ENCODE peak calls at places on chromosome 7, in seven cellular contexts. One of them, this sample, is unnamed. For H3K27me3, the result is how much of the 10 kb centered on the place peaks cover.

GRCh38 chr7:108146070-108146842 is 16.1 kb upstream of the LAMB4 start:
- DNase-seq in esophagus squamous epithelium: no peak
- DNase-seq in left ventricle myocardium inferior: peak
- DNase-seq in neural progenitor cell: peak
- DNase-seq in body of pancreas: peak
- DNase-seq in transverse colon: peak
- DNase-seq in psoas muscle: no peak
- DNase-seq in this sample: peak

GRCh38 chr7:15439853-15440252 is 122.0 kb downstream of the AGMO start:
- DNase-seq in body of pancreas: no peak
- DNase-seq in esophagus squamous epithelium: no peak
- DNase-seq in psoas muscle: no peak
- DNase-seq in left ventricle myocardium inferior: no peak
- DNase-seq in neural progenitor cell: no peak
- DNase-seq in transverse colon: no peak
- DNase-seq in this sample: no peak

GRCh38 chr7:52726986-52727385 is 308.4 kb upstream of the POM121L12 start:
- DNase-seq in body of pancreas: no peak
- DNase-seq in neural progenitor cell: no peak
- DNase-seq in esophagus squamous epithelium: no peak
- DNase-seq in psoas muscle: no peak
- DNase-seq in left ventricle myocardium inferior: no peak
- DNase-seq in transverse colon: no peak
- DNase-seq in this sample: no peak

GRCh38 chr7:23276381-23276780 is 22.8 kb upstream of the MALSU1 start:
- DNase-seq in left ventricle myocardium inferior: no peak
- DNase-seq in transverse colon: no peak
- DNase-seq in neural progenitor cell: peak
- DNase-seq in body of pancreas: no peak
- DNase-seq in psoas muscle: no peak
- DNase-seq in esophagus squamous epithelium: no peak
- DNase-seq in this sample: peak

GRCh38 chr7:139828446-139828845 is 618 bp upstream of the TBXAS1 start:
- DNase-seq in psoas muscle: no peak
- DNase-seq in neural progenitor cell: no peak
- DNase-seq in esophagus squamous epithelium: no peak
- DNase-seq in transverse colon: no peak
- DNase-seq in body of pancreas: no peak
- DNase-seq in left ventricle myocardium inferior: no peak
- DNase-seq in this sample: no peak

GRCh38 chr7:142440219-142441073 is 182.6 kb upstream of the PRSS58 start:
- DNase-seq in neural progenitor cell: no peak
- DNase-seq in body of pancreas: no peak
- DNase-seq in esophagus squamous epithelium: no peak
- DNase-seq in left ventricle myocardium inferior: no peak
- DNase-seq in psoas muscle: no peak
- DNase-seq in transverse colon: no peak
- DNase-seq in this sample: no peak

GRCh38 chr7:45971661-45972175 is 50.6 kb upstream of the IGFBP3 start:
- DNase-seq in neural progenitor cell: no peak
- DNase-seq in body of pancreas: no peak
- DNase-seq in esophagus squamous epithelium: no peak
- DNase-seq in left ventricle myocardium inferior: no peak
- DNase-seq in psoas muscle: no peak
- DNase-seq in transverse colon: no peak
- DNase-seq in this sample: no peak

GRCh38 chr7:88169717-88170320 is 50.0 kb downstream of the SRI start:
- DNase-seq in psoas muscle: no peak
- DNase-seq in esophagus squamous epithelium: no peak
- DNase-seq in body of pancreas: no peak
- DNase-seq in left ventricle myocardium inferior: no peak
- DNase-seq in transverse colon: no peak
- DNase-seq in neural progenitor cell: peak
- DNase-seq in this sample: no peak

GRCh38 chr7:97342512-97342911 is 225.0 kb downstream of the SDHAF3 start:
- DNase-seq in neural progenitor cell: no peak
- DNase-seq in left ventricle myocardium inferior: no peak
- DNase-seq in esophagus squamous epithelium: no peak
- DNase-seq in psoas muscle: no peak
- DNase-seq in transverse colon: peak
- DNase-seq in body of pancreas: no peak
- DNase-seq in this sample: no peak

GRCh38 chr7:149720372-149721083 is 52.9 kb downstream of the ZNF467 start:
- DNase-seq in transverse colon: no peak
- DNase-seq in psoas muscle: peak
- DNase-seq in neural progenitor cell: no peak
- DNase-seq in body of pancreas: peak
- DNase-seq in esophagus squamous epithelium: no peak
- DNase-seq in left ventricle myocardium inferior: peak
- DNase-seq in this sample: peak

GRCh38 chr7:12210179-12211053 is 678 bp upstream of the TMEM106B start:
- DNase-seq in left ventricle myocardium inferior: peak
- DNase-seq in body of pancreas: peak
- DNase-seq in transverse colon: peak
- DNase-seq in esophagus squamous epithelium: no peak
- DNase-seq in psoas muscle: no peak
- DNase-seq in neural progenitor cell: no peak
- DNase-seq in this sample: peak

GRCh38 chr7:332646-333398 is 42.9 kb downstream of the FOXL3 start:
- DNase-seq in neural progenitor cell: peak
- DNase-seq in esophagus squamous epithelium: no peak
- DNase-seq in left ventricle myocardium inferior: peak
- DNase-seq in body of pancreas: peak
- DNase-seq in transverse colon: peak
- DNase-seq in psoas muscle: peak
- DNase-seq in this sample: peak

GRCh38 chr7:2482725-2483451 is 6.7 kb upstream of the GRIFIN start:
- DNase-seq in transverse colon: no peak
- DNase-seq in esophagus squamous epithelium: no peak
- DNase-seq in body of pancreas: no peak
- DNase-seq in psoas muscle: no peak
- DNase-seq in left ventricle myocardium inferior: no peak
- DNase-seq in neural progenitor cell: no peak
- DNase-seq in this sample: no peak

GRCh38 chr7:29239638-29240037 is 45.1 kb downstream of the CHN2 start:
- DNase-seq in transverse colon: no peak
- DNase-seq in left ventricle myocardium inferior: no peak
- DNase-seq in psoas muscle: no peak
- DNase-seq in neural progenitor cell: peak
- DNase-seq in esophagus squamous epithelium: no peak
- DNase-seq in body of pancreas: peak
- DNase-seq in this sample: no peak

GRCh38 chr7:2719007-2719406 is 31.0 kb downstream of the AMZ1 start:
- DNase-seq in body of pancreas: peak
- DNase-seq in neural progenitor cell: peak
- DNase-seq in left ventricle myocardium inferior: no peak
- DNase-seq in esophagus squamous epithelium: no peak
- DNase-seq in transverse colon: no peak
- DNase-seq in psoas muscle: no peak
- DNase-seq in this sample: no peak

GRCh38 chr7:142909921-142910521 is 23.5 kb downstream of the TRPV5 start:
- DNase-seq in neural progenitor cell: no peak
- DNase-seq in left ventricle myocardium inferior: no peak
- DNase-seq in psoas muscle: no peak
- DNase-seq in body of pancreas: no peak
- DNase-seq in esophagus squamous epithelium: no peak
- DNase-seq in transverse colon: no peak
- DNase-seq in this sample: peak

GRCh38 chr7:6533893-6534804 is 17.1 kb downstream of the GRID2IP start:
- DNase-seq in neural progenitor cell: no peak
- DNase-seq in left ventricle myocardium inferior: no peak
- DNase-seq in transverse colon: peak
- DNase-seq in esophagus squamous epithelium: no peak
- DNase-seq in body of pancreas: no peak
- DNase-seq in psoas muscle: no peak
- DNase-seq in this sample: no peak

GRCh38 chr7:75900617-75901315 is 14.2 kb upstream of the POR start:
- DNase-seq in psoas muscle: no peak
- DNase-seq in transverse colon: no peak
- DNase-seq in esophagus squamous epithelium: no peak
- DNase-seq in neural progenitor cell: peak
- DNase-seq in left ventricle myocardium inferior: no peak
- DNase-seq in body of pancreas: no peak
- DNase-seq in this sample: no peak

GRCh38 chr7:148882668-148883232 is 1.3 kb downstream of the EZH2 start:
- DNase-seq in transverse colon: no peak
- DNase-seq in left ventricle myocardium inferior: no peak
- DNase-seq in body of pancreas: peak
- DNase-seq in esophagus squamous epithelium: no peak
- DNase-seq in psoas muscle: no peak
- DNase-seq in neural progenitor cell: no peak
- DNase-seq in this sample: no peak

GRCh38 chr7:19713676-19714075 is 4.8 kb upstream of the POLR1F start:
- DNase-seq in body of pancreas: peak
- DNase-seq in left ventricle myocardium inferior: no peak
- DNase-seq in transverse colon: peak
- DNase-seq in psoas muscle: no peak
- DNase-seq in esophagus squamous epithelium: no peak
- DNase-seq in neural progenitor cell: peak
- DNase-seq in this sample: no peak

GRCh38 chr7:50321678-50322077 is 17.2 kb downstream of the IKZF1 start:
- DNase-seq in neural progenitor cell: no peak
- DNase-seq in transverse colon: no peak
- DNase-seq in esophagus squamous epithelium: no peak
- DNase-seq in psoas muscle: no peak
- DNase-seq in left ventricle myocardium inferior: no peak
- DNase-seq in body of pancreas: no peak
- DNase-seq in this sample: no peak

DNA sequence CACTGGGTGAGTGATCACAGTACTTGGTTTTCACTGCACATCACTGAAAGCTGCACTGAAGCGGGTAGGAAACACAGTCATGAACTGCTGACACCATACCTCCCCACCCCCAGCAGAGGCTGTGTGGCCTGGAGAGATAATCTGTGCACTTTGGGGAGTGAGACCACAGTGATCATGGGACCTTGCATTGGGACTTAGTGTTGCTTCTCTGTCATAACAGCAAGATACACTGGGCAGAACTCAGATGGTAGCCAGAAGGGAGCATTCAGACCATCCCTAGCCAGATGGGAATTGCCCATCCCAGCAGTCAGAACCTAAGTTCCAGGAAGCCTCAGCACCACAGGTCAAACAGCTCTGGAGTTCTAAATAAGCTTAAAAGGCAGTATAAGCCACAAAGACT is 346.4 kb upstream of the TMEM229A start:
- DNase-seq in psoas muscle: no peak
- DNase-seq in transverse colon: no peak
- DNase-seq in neural progenitor cell: no peak
- DNase-seq in body of pancreas: no peak
- DNase-seq in esophagus squamous epithelium: no peak
- DNase-seq in left ventricle myocardium inferior: no peak
- DNase-seq in this sample: no peak
- H3K27me3 ChIP-seq in psoas muscle: under half
- H3K27me3 ChIP-seq in transverse colon: under half
- H3K27me3 ChIP-seq in neural progenitor cell: under half
- H3K27me3 ChIP-seq in body of pancreas: under half
- H3K27me3 ChIP-seq in esophagus squamous epithelium: under half
- H3K27me3 ChIP-seq in left ventricle myocardium inferior: under half
- H3K27me3 ChIP-seq in this sample: under half

DNA sequence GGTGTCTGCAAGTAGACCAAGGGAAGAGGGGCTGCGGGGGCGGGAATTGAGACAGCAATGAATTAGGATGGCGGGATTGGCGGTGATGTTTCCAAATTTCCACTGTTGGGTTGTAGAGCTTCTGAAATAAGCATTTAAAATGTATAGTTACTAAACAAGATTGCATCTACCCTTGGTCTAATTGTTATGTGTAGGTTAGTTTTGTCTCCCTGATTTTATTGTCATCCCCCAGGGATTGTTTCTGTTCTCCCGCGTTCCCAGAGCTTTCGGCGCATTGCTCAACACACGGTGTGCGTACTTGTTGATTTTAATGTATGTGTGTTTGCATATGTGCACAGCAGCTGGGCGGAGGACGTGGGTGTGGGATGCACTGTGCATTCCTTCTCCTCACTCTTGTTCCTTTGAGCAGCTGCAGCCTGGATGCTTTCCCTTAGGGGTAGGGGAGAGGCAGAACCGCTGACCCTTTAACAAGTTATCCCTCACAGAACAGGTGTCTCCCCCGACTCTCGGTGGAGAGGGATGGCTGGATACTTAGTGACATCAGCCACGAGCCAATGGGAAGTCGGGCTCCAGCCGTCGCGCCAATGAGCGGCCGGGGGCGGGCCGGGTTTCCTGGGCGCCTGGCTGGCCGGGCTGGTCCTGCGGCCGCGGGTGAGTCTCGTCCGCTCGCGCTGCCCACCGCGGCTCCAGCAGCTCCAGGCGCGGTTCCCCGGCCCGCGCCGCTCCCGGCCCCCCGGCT is at the start of gene TSPAN33:
- DNase-seq in esophagus squamous epithelium: no peak
- DNase-seq in psoas muscle: peak
- DNase-seq in neural progenitor cell: peak
- DNase-seq in body of pancreas: peak
- DNase-seq in left ventricle myocardium inferior: peak
- DNase-seq in transverse colon: peak
- DNase-seq in this sample: peak
- H3K4me3 ChIP-seq in esophagus squamous epithelium: peak
- H3K4me3 ChIP-seq in psoas muscle: peak
- H3K4me3 ChIP-seq in neural progenitor cell: peak
- H3K4me3 ChIP-seq in body of pancreas: peak
- H3K4me3 ChIP-seq in left ventricle myocardium inferior: peak
- H3K4me3 ChIP-seq in transverse colon: peak
- H3K4me3 ChIP-seq in this sample: peak

DNA sequence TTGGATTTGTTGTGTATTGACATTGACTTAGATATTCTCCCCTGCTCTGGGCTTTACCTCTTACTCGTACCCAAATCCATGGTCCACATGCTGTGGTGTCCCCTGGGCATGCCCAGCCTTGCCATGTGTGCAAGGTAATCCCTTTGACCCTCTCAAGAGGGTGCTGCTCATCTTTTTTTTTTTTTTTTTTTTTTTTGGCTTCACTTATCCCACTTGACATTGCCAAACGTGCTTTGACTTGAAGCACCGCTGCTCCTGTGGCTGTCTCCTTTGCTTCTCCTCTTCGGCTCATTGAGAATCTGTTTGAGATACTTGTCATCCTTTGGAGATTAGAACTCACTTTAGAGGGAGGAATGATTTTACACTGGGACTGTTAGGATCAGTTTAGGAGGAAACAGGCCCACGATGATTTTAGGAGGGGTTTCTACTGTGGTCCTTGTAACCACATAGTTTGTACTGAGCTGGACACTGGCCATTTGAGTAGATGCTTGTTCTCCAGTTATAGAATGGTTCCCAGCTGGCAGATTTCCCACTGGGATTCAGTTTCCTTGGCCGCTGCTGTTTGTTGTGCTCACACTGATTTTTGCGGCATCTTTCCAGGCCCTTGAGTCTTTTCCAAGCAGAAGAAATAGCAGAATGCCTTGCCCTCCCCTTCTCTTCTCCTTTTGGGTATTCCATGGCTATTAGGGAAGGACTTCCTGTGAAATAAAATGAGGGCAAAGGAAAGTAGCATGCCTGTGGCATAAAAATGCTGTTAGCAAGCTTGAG is 184.8 kb downstream of the AUTS2 start:
- DNase-seq in psoas muscle: peak
- DNase-seq in body of pancreas: peak
- DNase-seq in transverse colon: peak
- DNase-seq in left ventricle myocardium inferior: peak
- DNase-seq in esophagus squamous epithelium: no peak
- DNase-seq in neural progenitor cell: no peak
- DNase-seq in this sample: no peak
- TF ChIP-seq CTCF in psoas muscle: no peak
- TF ChIP-seq CTCF in body of pancreas: no peak
- TF ChIP-seq CTCF in transverse colon: no peak
- TF ChIP-seq CTCF in left ventricle myocardium inferior: no peak
- TF ChIP-seq CTCF in esophagus squamous epithelium: no peak
- TF ChIP-seq CTCF in neural progenitor cell: no peak
- TF ChIP-seq CTCF in this sample: no peak

GRCh38 chr7:138297526-138297925 is 162.5 kb upstream of the TRIM24 start:
- DNase-seq in transverse colon: no peak
- DNase-seq in left ventricle myocardium inferior: no peak
- DNase-seq in body of pancreas: peak
- DNase-seq in neural progenitor cell: no peak
- DNase-seq in esophagus squamous epithelium: no peak
- DNase-seq in psoas muscle: no peak
- DNase-seq in this sample: no peak
- H3K27me3 ChIP-seq in transverse colon: under half
- H3K27me3 ChIP-seq in left ventricle myocardium inferior: under half
- H3K27me3 ChIP-seq in body of pancreas: under half
- H3K27me3 ChIP-seq in neural progenitor cell: under half
- H3K27me3 ChIP-seq in esophagus squamous epithelium: under half
- H3K27me3 ChIP-seq in psoas muscle: under half
- H3K27me3 ChIP-seq in this sample: under half